ENCODE peak calls at places on chromosomes 2 and 18, in ten cellular contexts. One of them, this sample, is unnamed.

GRCh38 chr2:112031473-112031872 is 23.6 kb upstream of the TMEM87B start:
- DNase-seq in Caki2: no peak
- DNase-seq in central memory CD4-positive, alpha-beta T cell: no peak
- DNase-seq in stimulated activated CD4-positive, alpha-beta T cell treated with anti-CD3 and anti-CD28 coated beads, Interleukin-15, amount 100 ng/mL, for 1 hour: no peak
- DNase-seq in activated gamma-delta T cell treated with Interleukin-2 at 50 U/mL for 16 hours: no peak
- DNase-seq in NCI-H2029: no peak
- DNase-seq in kidney glomerular epithelial cell: no peak
- DNase-seq in fibroblast of lung: peak
- DNase-seq in hepatocyte: no peak
- DNase-seq in activated naive CD8-positive, alpha-beta T cell treated with anti-CD3 and anti-CD28 coated beads, Interleukin-2, amount 10 ng/mL, durations not matched to agents 7 days and 5 days: no peak
- DNase-seq in this sample: no peak

GRCh38 chr2:170716851-170717598 is 1.9 kb downstream of the SP5 start:
- DNase-seq in Caki2: no peak
- DNase-seq in central memory CD4-positive, alpha-beta T cell: peak
- DNase-seq in stimulated activated CD4-positive, alpha-beta T cell treated with anti-CD3 and anti-CD28 coated beads, Interleukin-15, amount 100 ng/mL, for 1 hour: no peak
- DNase-seq in activated gamma-delta T cell treated with Interleukin-2 at 50 U/mL for 16 hours: no peak
- DNase-seq in NCI-H2029: peak
- DNase-seq in kidney glomerular epithelial cell: no peak
- DNase-seq in fibroblast of lung: peak
- DNase-seq in hepatocyte: peak
- DNase-seq in activated naive CD8-positive, alpha-beta T cell treated with anti-CD3 and anti-CD28 coated beads, Interleukin-2, amount 10 ng/mL, durations not matched to agents 7 days and 5 days: peak
- DNase-seq in this sample: peak

GRCh38 chr2:30683240-30683956 is 123.8 kb downstream of the CAPN13 start:
- DNase-seq in Caki2: no peak
- DNase-seq in central memory CD4-positive, alpha-beta T cell: no peak
- DNase-seq in stimulated activated CD4-positive, alpha-beta T cell treated with anti-CD3 and anti-CD28 coated beads, Interleukin-15, amount 100 ng/mL, for 1 hour: no peak
- DNase-seq in activated gamma-delta T cell treated with Interleukin-2 at 50 U/mL for 16 hours: no peak
- DNase-seq in NCI-H2029: no peak
- DNase-seq in kidney glomerular epithelial cell: no peak
- DNase-seq in fibroblast of lung: no peak
- DNase-seq in hepatocyte: no peak
- DNase-seq in activated naive CD8-positive, alpha-beta T cell treated with anti-CD3 and anti-CD28 coated beads, Interleukin-2, amount 10 ng/mL, durations not matched to agents 7 days and 5 days: no peak
- DNase-seq in this sample: no peak

GRCh38 chr2:118846667-118847446 is 591 bp downstream of the EN1 start:
- DNase-seq in Caki2: peak
- DNase-seq in central memory CD4-positive, alpha-beta T cell: no peak
- DNase-seq in stimulated activated CD4-positive, alpha-beta T cell treated with anti-CD3 and anti-CD28 coated beads, Interleukin-15, amount 100 ng/mL, for 1 hour: no peak
- DNase-seq in activated gamma-delta T cell treated with Interleukin-2 at 50 U/mL for 16 hours: no peak
- DNase-seq in NCI-H2029: no peak
- DNase-seq in kidney glomerular epithelial cell: no peak
- DNase-seq in fibroblast of lung: no peak
- DNase-seq in hepatocyte: no peak
- DNase-seq in activated naive CD8-positive, alpha-beta T cell treated with anti-CD3 and anti-CD28 coated beads, Interleukin-2, amount 10 ng/mL, durations not matched to agents 7 days and 5 days: peak
- DNase-seq in this sample: no peak

GRCh38 chr18:12597775-12598174 is 60.1 kb downstream of the SPIRE1 start:
- DNase-seq in Caki2: peak
- DNase-seq in central memory CD4-positive, alpha-beta T cell: no peak
- DNase-seq in stimulated activated CD4-positive, alpha-beta T cell treated with anti-CD3 and anti-CD28 coated beads, Interleukin-15, amount 100 ng/mL, for 1 hour: no peak
- DNase-seq in activated gamma-delta T cell treated with Interleukin-2 at 50 U/mL for 16 hours: no peak
- DNase-seq in NCI-H2029: no peak
- DNase-seq in kidney glomerular epithelial cell: peak
- DNase-seq in fibroblast of lung: peak
- DNase-seq in hepatocyte: peak
- DNase-seq in activated naive CD8-positive, alpha-beta T cell treated with anti-CD3 and anti-CD28 coated beads, Interleukin-2, amount 10 ng/mL, durations not matched to agents 7 days and 5 days: no peak
- DNase-seq in this sample: peak

GRCh38 chr2:118954297-118955060 is 12.5 kb downstream of the MARCO start:
- DNase-seq in Caki2: no peak
- DNase-seq in central memory CD4-positive, alpha-beta T cell: no peak
- DNase-seq in stimulated activated CD4-positive, alpha-beta T cell treated with anti-CD3 and anti-CD28 coated beads, Interleukin-15, amount 100 ng/mL, for 1 hour: no peak
- DNase-seq in activated gamma-delta T cell treated with Interleukin-2 at 50 U/mL for 16 hours: no peak
- DNase-seq in NCI-H2029: no peak
- DNase-seq in kidney glomerular epithelial cell: no peak
- DNase-seq in fibroblast of lung: no peak
- DNase-seq in hepatocyte: no peak
- DNase-seq in activated naive CD8-positive, alpha-beta T cell treated with anti-CD3 and anti-CD28 coated beads, Interleukin-2, amount 10 ng/mL, durations not matched to agents 7 days and 5 days: no peak
- DNase-seq in this sample: no peak

GRCh38 chr2:74146929-74147728 is 583 bp downstream of the BOLA3 start:
- DNase-seq in Caki2: no peak
- DNase-seq in central memory CD4-positive, alpha-beta T cell: no peak
- DNase-seq in stimulated activated CD4-positive, alpha-beta T cell treated with anti-CD3 and anti-CD28 coated beads, Interleukin-15, amount 100 ng/mL, for 1 hour: no peak
- DNase-seq in activated gamma-delta T cell treated with Interleukin-2 at 50 U/mL for 16 hours: no peak
- DNase-seq in NCI-H2029: no peak
- DNase-seq in kidney glomerular epithelial cell: no peak
- DNase-seq in fibroblast of lung: peak
- DNase-seq in hepatocyte: peak
- DNase-seq in activated naive CD8-positive, alpha-beta T cell treated with anti-CD3 and anti-CD28 coated beads, Interleukin-2, amount 10 ng/mL, durations not matched to agents 7 days and 5 days: no peak
- DNase-seq in this sample: peak

GRCh38 chr2:97707428-97708380 is 5.7 kb upstream of the ZAP70 start:
- DNase-seq in Caki2: no peak
- DNase-seq in central memory CD4-positive, alpha-beta T cell: no peak
- DNase-seq in stimulated activated CD4-positive, alpha-beta T cell treated with anti-CD3 and anti-CD28 coated beads, Interleukin-15, amount 100 ng/mL, for 1 hour: no peak
- DNase-seq in activated gamma-delta T cell treated with Interleukin-2 at 50 U/mL for 16 hours: no peak
- DNase-seq in NCI-H2029: no peak
- DNase-seq in kidney glomerular epithelial cell: no peak
- DNase-seq in fibroblast of lung: no peak
- DNase-seq in hepatocyte: peak
- DNase-seq in activated naive CD8-positive, alpha-beta T cell treated with anti-CD3 and anti-CD28 coated beads, Interleukin-2, amount 10 ng/mL, durations not matched to agents 7 days and 5 days: peak
- DNase-seq in this sample: no peak

GRCh38 chr2:55049794-55050132 is 488 bp downstream of the RTN4 start:
- DNase-seq in Caki2: no peak
- DNase-seq in central memory CD4-positive, alpha-beta T cell: no peak
- DNase-seq in stimulated activated CD4-positive, alpha-beta T cell treated with anti-CD3 and anti-CD28 coated beads, Interleukin-15, amount 100 ng/mL, for 1 hour: no peak
- DNase-seq in activated gamma-delta T cell treated with Interleukin-2 at 50 U/mL for 16 hours: no peak
- DNase-seq in NCI-H2029: no peak
- DNase-seq in kidney glomerular epithelial cell: no peak
- DNase-seq in fibroblast of lung: no peak
- DNase-seq in hepatocyte: no peak
- DNase-seq in activated naive CD8-positive, alpha-beta T cell treated with anti-CD3 and anti-CD28 coated beads, Interleukin-2, amount 10 ng/mL, durations not matched to agents 7 days and 5 days: no peak
- DNase-seq in this sample: no peak

GRCh38 chr2:202589582-202589949 is 45.2 kb upstream of the FAM117B start:
- DNase-seq in Caki2: no peak
- DNase-seq in central memory CD4-positive, alpha-beta T cell: no peak
- DNase-seq in stimulated activated CD4-positive, alpha-beta T cell treated with anti-CD3 and anti-CD28 coated beads, Interleukin-15, amount 100 ng/mL, for 1 hour: no peak
- DNase-seq in activated gamma-delta T cell treated with Interleukin-2 at 50 U/mL for 16 hours: no peak
- DNase-seq in NCI-H2029: no peak
- DNase-seq in kidney glomerular epithelial cell: no peak
- DNase-seq in fibroblast of lung: no peak
- DNase-seq in hepatocyte: no peak
- DNase-seq in activated naive CD8-positive, alpha-beta T cell treated with anti-CD3 and anti-CD28 coated beads, Interleukin-2, amount 10 ng/mL, durations not matched to agents 7 days and 5 days: no peak
- DNase-seq in this sample: no peak

GRCh38 chr18:4453712-4454547 is 1.2 kb downstream of the DLGAP1 start:
- DNase-seq in Caki2: no peak
- DNase-seq in central memory CD4-positive, alpha-beta T cell: no peak
- DNase-seq in stimulated activated CD4-positive, alpha-beta T cell treated with anti-CD3 and anti-CD28 coated beads, Interleukin-15, amount 100 ng/mL, for 1 hour: no peak
- DNase-seq in activated gamma-delta T cell treated with Interleukin-2 at 50 U/mL for 16 hours: no peak
- DNase-seq in NCI-H2029: no peak
- DNase-seq in kidney glomerular epithelial cell: no peak
- DNase-seq in fibroblast of lung: no peak
- DNase-seq in hepatocyte: peak
- DNase-seq in activated naive CD8-positive, alpha-beta T cell treated with anti-CD3 and anti-CD28 coated beads, Interleukin-2, amount 10 ng/mL, durations not matched to agents 7 days and 5 days: peak
- DNase-seq in this sample: no peak

GRCh38 chr18:10928971-10929373 is 220.4 kb downstream of the PIEZO2 start:
- DNase-seq in Caki2: peak
- DNase-seq in central memory CD4-positive, alpha-beta T cell: no peak
- DNase-seq in stimulated activated CD4-positive, alpha-beta T cell treated with anti-CD3 and anti-CD28 coated beads, Interleukin-15, amount 100 ng/mL, for 1 hour: no peak
- DNase-seq in activated gamma-delta T cell treated with Interleukin-2 at 50 U/mL for 16 hours: no peak
- DNase-seq in NCI-H2029: no peak
- DNase-seq in kidney glomerular epithelial cell: peak
- DNase-seq in fibroblast of lung: peak
- DNase-seq in hepatocyte: no peak
- DNase-seq in activated naive CD8-positive, alpha-beta T cell treated with anti-CD3 and anti-CD28 coated beads, Interleukin-2, amount 10 ng/mL, durations not matched to agents 7 days and 5 days: no peak
- DNase-seq in this sample: peak

GRCh38 chr2:224532441-224532840 is 52.7 kb downstream of the CUL3 start:
- DNase-seq in Caki2: no peak
- DNase-seq in central memory CD4-positive, alpha-beta T cell: no peak
- DNase-seq in stimulated activated CD4-positive, alpha-beta T cell treated with anti-CD3 and anti-CD28 coated beads, Interleukin-15, amount 100 ng/mL, for 1 hour: no peak
- DNase-seq in activated gamma-delta T cell treated with Interleukin-2 at 50 U/mL for 16 hours: no peak
- DNase-seq in NCI-H2029: no peak
- DNase-seq in kidney glomerular epithelial cell: no peak
- DNase-seq in fibroblast of lung: no peak
- DNase-seq in hepatocyte: no peak
- DNase-seq in activated naive CD8-positive, alpha-beta T cell treated with anti-CD3 and anti-CD28 coated beads, Interleukin-2, amount 10 ng/mL, durations not matched to agents 7 days and 5 days: no peak
- DNase-seq in this sample: no peak

GRCh38 chr2:218067523-218067922 is 1.5 kb upstream of the RUFY4 start:
- DNase-seq in Caki2: no peak
- DNase-seq in central memory CD4-positive, alpha-beta T cell: no peak
- DNase-seq in stimulated activated CD4-positive, alpha-beta T cell treated with anti-CD3 and anti-CD28 coated beads, Interleukin-15, amount 100 ng/mL, for 1 hour: no peak
- DNase-seq in activated gamma-delta T cell treated with Interleukin-2 at 50 U/mL for 16 hours: no peak
- DNase-seq in NCI-H2029: no peak
- DNase-seq in kidney glomerular epithelial cell: no peak
- DNase-seq in fibroblast of lung: no peak
- DNase-seq in hepatocyte: no peak
- DNase-seq in activated naive CD8-positive, alpha-beta T cell treated with anti-CD3 and anti-CD28 coated beads, Interleukin-2, amount 10 ng/mL, durations not matched to agents 7 days and 5 days: no peak
- DNase-seq in this sample: no peak

GRCh38 chr2:10960606-10961489 is 49.1 kb downstream of the KCNF1 start:
- DNase-seq in Caki2: no peak
- DNase-seq in central memory CD4-positive, alpha-beta T cell: no peak
- DNase-seq in stimulated activated CD4-positive, alpha-beta T cell treated with anti-CD3 and anti-CD28 coated beads, Interleukin-15, amount 100 ng/mL, for 1 hour: no peak
- DNase-seq in activated gamma-delta T cell treated with Interleukin-2 at 50 U/mL for 16 hours: no peak
- DNase-seq in NCI-H2029: no peak
- DNase-seq in kidney glomerular epithelial cell: no peak
- DNase-seq in fibroblast of lung: no peak
- DNase-seq in hepatocyte: no peak
- DNase-seq in activated naive CD8-positive, alpha-beta T cell treated with anti-CD3 and anti-CD28 coated beads, Interleukin-2, amount 10 ng/mL, durations not matched to agents 7 days and 5 days: no peak
- DNase-seq in this sample: no peak

GRCh38 chr2:159266554-159266953 is 19.9 kb downstream of the WDSUB1 start:
- DNase-seq in Caki2: no peak
- DNase-seq in central memory CD4-positive, alpha-beta T cell: no peak
- DNase-seq in stimulated activated CD4-positive, alpha-beta T cell treated with anti-CD3 and anti-CD28 coated beads, Interleukin-15, amount 100 ng/mL, for 1 hour: no peak
- DNase-seq in activated gamma-delta T cell treated with Interleukin-2 at 50 U/mL for 16 hours: no peak
- DNase-seq in NCI-H2029: no peak
- DNase-seq in kidney glomerular epithelial cell: no peak
- DNase-seq in fibroblast of lung: no peak
- DNase-seq in hepatocyte: no peak
- DNase-seq in activated naive CD8-positive, alpha-beta T cell treated with anti-CD3 and anti-CD28 coated beads, Interleukin-2, amount 10 ng/mL, durations not matched to agents 7 days and 5 days: no peak
- DNase-seq in this sample: no peak

GRCh38 chr2:102449370-102449974 is 23.6 kb upstream of the SLC9A4 start:
- DNase-seq in Caki2: peak
- DNase-seq in central memory CD4-positive, alpha-beta T cell: peak
- DNase-seq in stimulated activated CD4-positive, alpha-beta T cell treated with anti-CD3 and anti-CD28 coated beads, Interleukin-15, amount 100 ng/mL, for 1 hour: peak
- DNase-seq in activated gamma-delta T cell treated with Interleukin-2 at 50 U/mL for 16 hours: peak
- DNase-seq in NCI-H2029: no peak
- DNase-seq in kidney glomerular epithelial cell: peak
- DNase-seq in fibroblast of lung: peak
- DNase-seq in hepatocyte: peak
- DNase-seq in activated naive CD8-positive, alpha-beta T cell treated with anti-CD3 and anti-CD28 coated beads, Interleukin-2, amount 10 ng/mL, durations not matched to agents 7 days and 5 days: peak
- DNase-seq in this sample: peak

GRCh38 chr2:7014201-7014640 is 97.0 kb downstream of the RNF144A start:
- DNase-seq in Caki2: no peak
- DNase-seq in central memory CD4-positive, alpha-beta T cell: peak
- DNase-seq in stimulated activated CD4-positive, alpha-beta T cell treated with anti-CD3 and anti-CD28 coated beads, Interleukin-15, amount 100 ng/mL, for 1 hour: no peak
- DNase-seq in activated gamma-delta T cell treated with Interleukin-2 at 50 U/mL for 16 hours: peak
- DNase-seq in NCI-H2029: no peak
- DNase-seq in kidney glomerular epithelial cell: no peak
- DNase-seq in fibroblast of lung: no peak
- DNase-seq in hepatocyte: no peak
- DNase-seq in activated naive CD8-positive, alpha-beta T cell treated with anti-CD3 and anti-CD28 coated beads, Interleukin-2, amount 10 ng/mL, durations not matched to agents 7 days and 5 days: no peak
- DNase-seq in this sample: peak

GRCh38 chr18:51617572-51618260 is 420.2 kb upstream of the MEX3C start:
- DNase-seq in Caki2: peak
- DNase-seq in central memory CD4-positive, alpha-beta T cell: no peak
- DNase-seq in stimulated activated CD4-positive, alpha-beta T cell treated with anti-CD3 and anti-CD28 coated beads, Interleukin-15, amount 100 ng/mL, for 1 hour: no peak
- DNase-seq in activated gamma-delta T cell treated with Interleukin-2 at 50 U/mL for 16 hours: no peak
- DNase-seq in NCI-H2029: no peak
- DNase-seq in kidney glomerular epithelial cell: no peak
- DNase-seq in fibroblast of lung: no peak
- DNase-seq in hepatocyte: no peak
- DNase-seq in activated naive CD8-positive, alpha-beta T cell treated with anti-CD3 and anti-CD28 coated beads, Interleukin-2, amount 10 ng/mL, durations not matched to agents 7 days and 5 days: no peak
- DNase-seq in this sample: no peak

GRCh38 chr18:13236411-13236810 is 17.9 kb downstream of the LDLRAD4 start:
- DNase-seq in Caki2: no peak
- DNase-seq in central memory CD4-positive, alpha-beta T cell: no peak
- DNase-seq in stimulated activated CD4-positive, alpha-beta T cell treated with anti-CD3 and anti-CD28 coated beads, Interleukin-15, amount 100 ng/mL, for 1 hour: no peak
- DNase-seq in activated gamma-delta T cell treated with Interleukin-2 at 50 U/mL for 16 hours: no peak
- DNase-seq in NCI-H2029: no peak
- DNase-seq in kidney glomerular epithelial cell: no peak
- DNase-seq in fibroblast of lung: no peak
- DNase-seq in hepatocyte: no peak
- DNase-seq in activated naive CD8-positive, alpha-beta T cell treated with anti-CD3 and anti-CD28 coated beads, Interleukin-2, amount 10 ng/mL, durations not matched to agents 7 days and 5 days: no peak
- DNase-seq in this sample: no peak

GRCh38 chr2:9287400-9288059 is 80.9 kb downstream of the ASAP2 start:
- DNase-seq in Caki2: peak
- DNase-seq in central memory CD4-positive, alpha-beta T cell: no peak
- DNase-seq in stimulated activated CD4-positive, alpha-beta T cell treated with anti-CD3 and anti-CD28 coated beads, Interleukin-15, amount 100 ng/mL, for 1 hour: no peak
- DNase-seq in activated gamma-delta T cell treated with Interleukin-2 at 50 U/mL for 16 hours: no peak
- DNase-seq in NCI-H2029: no peak
- DNase-seq in kidney glomerular epithelial cell: peak
- DNase-seq in fibroblast of lung: peak
- DNase-seq in hepatocyte: peak
- DNase-seq in activated naive CD8-positive, alpha-beta T cell treated with anti-CD3 and anti-CD28 coated beads, Interleukin-2, amount 10 ng/mL, durations not matched to agents 7 days and 5 days: no peak
- DNase-seq in this sample: no peak

GRCh38 chr2:176187306-176188217 is 906 bp upstream of the HOXD1 start:
- DNase-seq in Caki2: peak
- DNase-seq in central memory CD4-positive, alpha-beta T cell: no peak
- DNase-seq in stimulated activated CD4-positive, alpha-beta T cell treated with anti-CD3 and anti-CD28 coated beads, Interleukin-15, amount 100 ng/mL, for 1 hour: no peak
- DNase-seq in activated gamma-delta T cell treated with Interleukin-2 at 50 U/mL for 16 hours: no peak
- DNase-seq in NCI-H2029: no peak
- DNase-seq in kidney glomerular epithelial cell: peak
- DNase-seq in fibroblast of lung: no peak
- DNase-seq in hepatocyte: no peak
- DNase-seq in activated naive CD8-positive, alpha-beta T cell treated with anti-CD3 and anti-CD28 coated beads, Interleukin-2, amount 10 ng/mL, durations not matched to agents 7 days and 5 days: peak
- DNase-seq in this sample: no peak

GRCh38 chr18:34789768-34790344 is 79.8 kb downstream of the DTNA start:
- DNase-seq in Caki2: no peak
- DNase-seq in central memory CD4-positive, alpha-beta T cell: no peak
- DNase-seq in stimulated activated CD4-positive, alpha-beta T cell treated with anti-CD3 and anti-CD28 coated beads, Interleukin-15, amount 100 ng/mL, for 1 hour: no peak
- DNase-seq in activated gamma-delta T cell treated with Interleukin-2 at 50 U/mL for 16 hours: no peak
- DNase-seq in NCI-H2029: no peak
- DNase-seq in kidney glomerular epithelial cell: no peak
- DNase-seq in fibroblast of lung: no peak
- DNase-seq in hepatocyte: no peak
- DNase-seq in activated naive CD8-positive, alpha-beta T cell treated with anti-CD3 and anti-CD28 coated beads, Interleukin-2, amount 10 ng/mL, durations not matched to agents 7 days and 5 days: no peak
- DNase-seq in this sample: no peak

GRCh38 chr2:47539228-47539627 is 136.3 kb downstream of the MSH2 start:
- DNase-seq in Caki2: no peak
- DNase-seq in central memory CD4-positive, alpha-beta T cell: no peak
- DNase-seq in stimulated activated CD4-positive, alpha-beta T cell treated with anti-CD3 and anti-CD28 coated beads, Interleukin-15, amount 100 ng/mL, for 1 hour: no peak
- DNase-seq in activated gamma-delta T cell treated with Interleukin-2 at 50 U/mL for 16 hours: no peak
- DNase-seq in NCI-H2029: no peak
- DNase-seq in kidney glomerular epithelial cell: no peak
- DNase-seq in fibroblast of lung: no peak
- DNase-seq in hepatocyte: no peak
- DNase-seq in activated naive CD8-positive, alpha-beta T cell treated with anti-CD3 and anti-CD28 coated beads, Interleukin-2, amount 10 ng/mL, durations not matched to agents 7 days and 5 days: no peak
- DNase-seq in this sample: no peak

GRCh38 chr2:18339326-18339725 is 221.1 kb downstream of the RDH14 start:
- DNase-seq in Caki2: no peak
- DNase-seq in central memory CD4-positive, alpha-beta T cell: no peak
- DNase-seq in stimulated activated CD4-positive, alpha-beta T cell treated with anti-CD3 and anti-CD28 coated beads, Interleukin-15, amount 100 ng/mL, for 1 hour: no peak
- DNase-seq in activated gamma-delta T cell treated with Interleukin-2 at 50 U/mL for 16 hours: no peak
- DNase-seq in NCI-H2029: no peak
- DNase-seq in kidney glomerular epithelial cell: no peak
- DNase-seq in fibroblast of lung: peak
- DNase-seq in hepatocyte: no peak
- DNase-seq in activated naive CD8-positive, alpha-beta T cell treated with anti-CD3 and anti-CD28 coated beads, Interleukin-2, amount 10 ng/mL, durations not matched to agents 7 days and 5 days: no peak
- DNase-seq in this sample: no peak

GRCh38 chr2:176682278-176682677 is 413.0 kb downstream of the MTX2 start:
- DNase-seq in Caki2: no peak
- DNase-seq in central memory CD4-positive, alpha-beta T cell: no peak
- DNase-seq in stimulated activated CD4-positive, alpha-beta T cell treated with anti-CD3 and anti-CD28 coated beads, Interleukin-15, amount 100 ng/mL, for 1 hour: no peak
- DNase-seq in activated gamma-delta T cell treated with Interleukin-2 at 50 U/mL for 16 hours: no peak
- DNase-seq in NCI-H2029: no peak
- DNase-seq in kidney glomerular epithelial cell: no peak
- DNase-seq in fibroblast of lung: peak
- DNase-seq in hepatocyte: peak
- DNase-seq in activated naive CD8-positive, alpha-beta T cell treated with anti-CD3 and anti-CD28 coated beads, Interleukin-2, amount 10 ng/mL, durations not matched to agents 7 days and 5 days: no peak
- DNase-seq in this sample: peak

GRCh38 chr2:9757430-9758287 is 85.6 kb upstream of the TAF1B start:
- DNase-seq in Caki2: no peak
- DNase-seq in central memory CD4-positive, alpha-beta T cell: no peak
- DNase-seq in stimulated activated CD4-positive, alpha-beta T cell treated with anti-CD3 and anti-CD28 coated beads, Interleukin-15, amount 100 ng/mL, for 1 hour: no peak
- DNase-seq in activated gamma-delta T cell treated with Interleukin-2 at 50 U/mL for 16 hours: no peak
- DNase-seq in NCI-H2029: no peak
- DNase-seq in kidney glomerular epithelial cell: no peak
- DNase-seq in fibroblast of lung: peak
- DNase-seq in hepatocyte: peak
- DNase-seq in activated naive CD8-positive, alpha-beta T cell treated with anti-CD3 and anti-CD28 coated beads, Interleukin-2, amount 10 ng/mL, durations not matched to agents 7 days and 5 days: no peak
- DNase-seq in this sample: peak

GRCh38 chr2:174325373-174325772 is 9.4 kb upstream of the SP9 start:
- DNase-seq in Caki2: no peak
- DNase-seq in central memory CD4-positive, alpha-beta T cell: no peak
- DNase-seq in stimulated activated CD4-positive, alpha-beta T cell treated with anti-CD3 and anti-CD28 coated beads, Interleukin-15, amount 100 ng/mL, for 1 hour: no peak
- DNase-seq in activated gamma-delta T cell treated with Interleukin-2 at 50 U/mL for 16 hours: no peak
- DNase-seq in NCI-H2029: no peak
- DNase-seq in kidney glomerular epithelial cell: no peak
- DNase-seq in fibroblast of lung: no peak
- DNase-seq in hepatocyte: no peak
- DNase-seq in activated naive CD8-positive, alpha-beta T cell treated with anti-CD3 and anti-CD28 coated beads, Interleukin-2, amount 10 ng/mL, durations not matched to agents 7 days and 5 days: no peak
- DNase-seq in this sample: no peak